ENCODE peak calls at places on chromosomes 7 and 10, in seven cellular contexts. A is neuronal stem cell, F is H9, N is mesendoderm, Q is mesenchymal stem cell, I is trophoblast cell, T is H1. H is an unnamed sample.

GRCh38 chr7:149457766-149458165 is 3.1 kb downstream of the ZNF777 start:
- DNase-seq in I (no peak), F (no peak), Q (no peak), T (no peak), A (no peak), N (no peak), H (no peak)

GRCh38 chr7:46630031-46630430 is 709.0 kb upstream of the IGFBP3 start:
- DNase-seq in I (peak; percentile 93), N (no peak), Q (peak; percentile 85), A (no peak), F (no peak), T (no peak), H (peak; percentile 84)

GRCh38 chr7:7956531-7957221 is 11.9 kb upstream of the GLCCI1 start:
- DNase-seq in A (no peak), I (peak; percentile 49), T (no peak), Q (peak; percentile 22), N (no peak), F (no peak), H (peak; percentile 78)

GRCh38 chr10:7340179-7340874 is 70.5 kb downstream of the SFMBT2 start:
- DNase-seq in F (no peak), Q (no peak), T (no peak), A (no peak), N (peak; percentile 72), I (no peak), H (peak; percentile 10)

GRCh38 chr10:29586509-29586908 is 48.3 kb downstream of the SVIL start:
- DNase-seq in A (no peak), Q (no peak), N (no peak), F (no peak), T (no peak), I (no peak), H (no peak)

GRCh38 chr10:69616358-69616757 is 13.7 kb upstream of the FAM241B start:
- DNase-seq in I (no peak), A (no peak), T (no peak), N (no peak), Q (no peak), F (no peak), H (no peak)

GRCh38 chr7:13946181-13946580 is 43.3 kb downstream of the ETV1 start:
- DNase-seq in I (no peak), N (no peak), F (no peak), T (no peak), A (no peak), Q (peak; percentile 68), H (peak; percentile 65)

GRCh38 chr10:50605280-50606270 is 18.2 kb downstream of the SGMS1 start:
- DNase-seq in F (no peak), A (no peak), N (no peak), I (peak; percentile 78), T (no peak), Q (peak; percentile 76), H (peak; percentile 98)

GRCh38 chr10:114643158-114643557 is 14.9 kb downstream of the ABLIM1 start:
- DNase-seq in Q (no peak), N (no peak), I (no peak), A (no peak), F (no peak), T (no peak), H (no peak)

GRCh38 chr10:86109421-86109820 is 257.2 kb downstream of the GRID1 start:
- DNase-seq in I (no peak), N (no peak), A (no peak), Q (no peak), T (no peak), F (no peak), H (no peak)

GRCh38 chr7:7207876-7208275 is 25.5 kb downstream of the C1GALT1 start:
- DNase-seq in Q (no peak), F (no peak), A (no peak), T (no peak), I (no peak), N (no peak), H (peak; percentile 65)

GRCh38 chr10:124522131-124522902 is 60.7 kb downstream of the LHPP start:
- DNase-seq in F (no peak), T (no peak), I (no peak), N (no peak), A (no peak), Q (no peak), H (no peak)

GRCh38 chr7:101781384-101781783 is 36.0 kb upstream of the CUX1 start:
- DNase-seq in Q (no peak), A (no peak), T (no peak), I (no peak), F (no peak), N (no peak), H (no peak)

GRCh38 chr10:104072786-104073185 is 12.9 kb downstream of the COL17A1 start:
- DNase-seq in I (no peak), T (no peak), A (no peak), F (no peak), Q (no peak), N (no peak), H (peak; percentile 7)

GRCh38 chr10:88243847-88244730 is 339.0 kb downstream of the RNLS start:
- DNase-seq in I (no peak), F (no peak), A (no peak), N (peak; percentile 57), T (no peak), Q (peak; percentile 35), H (peak; percentile 87)

GRCh38 chr10:12681250-12681649 is 320.3 kb downstream of the CCDC3 start:
- DNase-seq in T (no peak), N (no peak), A (no peak), F (no peak), I (no peak), Q (no peak), H (no peak)
- H2BK120ac ChIP-seq in T (no peak overlapping the region), N (no peak overlapping the region), A (no peak overlapping the region), F (no peak overlapping the region), I (no peak overlapping the region), Q (no peak overlapping the region), H (no peak overlapping the region)

GRCh38 chr10:34966440-34966839 is 123.7 kb downstream of the CUL2 start:
- DNase-seq in I (no peak), T (no peak), Q (peak; percentile 7), A (no peak), N (no peak), F (no peak), H (peak; percentile 62)

GRCh38 chr10:34967411-34967880 is 122.7 kb downstream of the CUL2 start:
- DNase-seq in Q (no peak), A (no peak), F (no peak), T (no peak), I (no peak), N (no peak), H (peak; percentile 38)

GRCh38 chr10:34964166-34964800 is 125.9 kb downstream of the CUL2 start:
- DNase-seq in F (no peak), I (no peak), N (no peak), A (no peak), T (no peak), Q (no peak), H (no peak)

GRCh38 chr10:34969171-34969570 is 121.0 kb downstream of the CUL2 start:
- DNase-seq in A (no peak), F (no peak), Q (no peak), I (peak; percentile 20), N (no peak), T (no peak), H (no peak)
- H2BK120ac ChIP-seq in A (no peak overlapping the region), F (no peak overlapping the region), Q (no peak overlapping the region), I (no peak overlapping the region), N (no peak overlapping the region), T (no peak overlapping the region), H (no peak overlapping the region)

GRCh38 chr7:5374464-5374863 is 49.2 kb downstream of the TNRC18 start:
- DNase-seq in A (no peak), N (no peak), T (no peak), Q (no peak), I (no peak), F (no peak), H (no peak)

GRCh38 chr7:5377279-5377678 is 46.4 kb downstream of the TNRC18 start:
- DNase-seq in I (no peak), Q (no peak), T (no peak), A (no peak), F (no peak), N (no peak), H (no peak)

GRCh38 chr7:5375925-5376324 is 47.7 kb downstream of the TNRC18 start:
- DNase-seq in F (no peak), T (no peak), I (no peak), A (no peak), Q (no peak), N (no peak), H (no peak)

GRCh38 chr7:5370454-5371353 is 52.9 kb downstream of the TNRC18 start:
- DNase-seq in I (no peak), F (no peak), Q (no peak), N (no peak), A (no peak), T (no peak), H (no peak)

DNA sequence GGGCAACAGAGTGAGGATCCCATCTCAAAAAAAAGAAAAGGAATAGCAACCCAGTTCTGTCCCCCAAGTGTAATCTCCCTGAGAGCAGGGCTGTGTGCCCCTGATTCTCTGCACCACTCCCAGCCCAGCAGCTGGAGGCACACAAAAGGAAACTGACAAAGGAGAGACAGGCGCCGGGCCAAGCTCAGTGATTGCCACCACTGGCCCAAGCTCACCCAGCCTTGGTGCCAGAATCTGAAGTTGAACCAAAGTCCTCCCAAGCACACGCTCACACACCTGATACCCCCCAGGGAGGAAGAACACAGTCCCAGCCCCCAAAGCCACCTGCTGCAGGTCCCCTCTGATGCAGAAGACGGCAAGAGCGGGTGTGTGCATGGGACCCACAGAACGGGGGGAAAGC is 50.3 kb downstream of the TNRC18 start:
- DNase-seq in F (no peak), N (no peak), A (no peak), Q (no peak), T (no peak), I (no peak), H (no peak)
- H2BK120ac ChIP-seq in F (no peak overlapping the region), N (no peak overlapping the region), A (no peak overlapping the region), Q (no peak overlapping the region), T (no peak overlapping the region), I (no peak overlapping the region), H (no peak overlapping the region)

DNA sequence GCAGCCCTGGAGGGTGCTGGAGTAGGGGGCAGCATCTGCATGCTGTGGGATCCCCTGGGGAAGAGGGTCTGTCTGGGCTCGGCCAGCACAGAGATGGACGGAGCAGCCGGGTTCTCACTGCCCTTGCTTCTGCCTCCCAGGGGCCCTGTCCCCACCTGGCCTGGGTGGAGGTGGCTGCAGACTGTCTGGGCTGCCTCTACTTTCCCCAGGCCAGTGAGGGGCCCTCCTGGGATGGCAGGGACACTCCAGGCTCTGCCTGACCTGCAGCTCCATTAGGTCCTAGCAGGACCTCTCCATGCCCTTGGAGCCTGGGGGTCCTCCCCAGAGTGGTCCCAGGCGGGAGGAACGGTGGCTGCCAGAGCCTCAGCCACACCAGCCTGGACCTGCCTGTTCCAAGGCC is 63.7 kb downstream of the PWWP2B start:
- DNase-seq in A (no peak), T (no peak), Q (no peak), I (no peak), N (no peak), F (no peak), H (no peak)
- H2BK120ac ChIP-seq in A (no peak overlapping the region), T (no peak overlapping the region), Q (no peak overlapping the region), I (no peak overlapping the region), N (no peak overlapping the region), F (no peak overlapping the region), H (no peak overlapping the region)

DNA sequence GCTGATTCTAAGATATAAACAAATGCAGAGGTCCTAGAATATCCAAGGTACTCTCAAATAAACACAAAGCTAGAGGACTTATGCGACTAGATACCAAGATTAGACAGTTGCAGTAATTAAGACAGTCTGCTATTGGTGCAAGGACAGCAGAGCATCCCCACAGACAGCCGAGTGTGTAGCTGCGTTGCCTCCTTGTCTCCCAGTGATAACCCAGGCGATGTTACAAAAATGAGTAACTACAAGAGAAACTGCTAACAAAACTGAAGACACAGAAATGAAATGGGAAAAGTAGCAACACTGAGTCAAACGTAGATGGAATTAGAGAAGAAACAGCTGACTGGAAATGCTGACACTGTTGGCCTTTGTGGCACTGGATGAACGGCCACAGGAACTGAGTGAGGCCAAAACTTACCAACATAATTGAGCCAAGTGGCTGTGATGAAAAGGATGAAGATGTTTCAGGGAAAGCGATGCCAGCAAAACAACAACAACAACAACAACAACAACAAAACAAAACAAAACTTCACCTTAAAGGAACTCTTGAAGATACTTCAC is 54.3 kb downstream of the BAIAP2L1 start:
- DNase-seq in N (no peak), Q (no peak), A (no peak), F (no peak), I (no peak), T (no peak), H (no peak)
- H2BK120ac ChIP-seq in N (no peak overlapping the region), Q (no peak overlapping the region), A (no peak overlapping the region), F (no peak overlapping the region), I (no peak overlapping the region), T (no peak overlapping the region), H (no peak overlapping the region)

H was measured in IMR-90.